ENCODE peak calls at places on chromosomes 13 and 19, in five cellular contexts. A is SW 1271, R is ELF-1, D is coronary artery, G is M059J. F is an unnamed sample.
A peak's percentile ranks its signal among the peaks of the same experiment; 100 is the strongest.

GRCh38 chr13:48593551-48593950 is 60.2 kb upstream of the CYSLTR2 start:
- DNase-seq in G (no peak), A (no peak), R (peak; percentile 13), D (no peak), F (no peak)

GRCh38 chr13:39751805-39752204 is 96.3 kb downstream of the COG6 start:
- DNase-seq in A (no peak), G (no peak), D (no peak), R (no peak), F (no peak)

GRCh38 chr19:35870798-35871197 is 2.4 kb downstream of the APLP1 start:
- DNase-seq in D (no peak), R (no peak), A (no peak), G (no peak), F (no peak)

GRCh38 chr19:1000591-1001537 is 645 bp downstream of the GRIN3B start:
- DNase-seq in R (no peak), D (no peak), A (no peak), G (no peak), F (no peak)

GRCh38 chr13:51801631-51802099 is 2.3 kb downstream of the DHRS12 start:
- DNase-seq in R (no peak), D (peak; percentile 85), G (peak; percentile 34), A (no peak), F (no peak)

GRCh38 chr19:51468545-51468920 is 9.8 kb upstream of the CEACAM18 start:
- DNase-seq in D (no peak), G (no peak), R (no peak), A (no peak), F (no peak)

GRCh38 chr19:34667349-34668076 is 9.4 kb downstream of the SCGB2B2 start:
- DNase-seq in A (no peak), R (no peak), D (no peak), G (peak; percentile 36), F (no peak)

GRCh38 chr19:7397687-7398086 is 49.0 kb downstream of the ARHGEF18 start:
- DNase-seq in A (peak; percentile 70), D (no peak), R (no peak), G (peak; percentile 99), F (no peak)

GRCh38 chr19:6721773-6722172 is 1.3 kb upstream of the C3 start:
- DNase-seq in A (no peak), R (no peak), D (no peak), G (no peak), F (no peak)

GRCh38 chr13:73870970-73871935 is 263.0 kb downstream of the KLF12 start:
- DNase-seq in A (no peak), G (peak; percentile 61), D (no peak), R (peak; percentile 26), F (peak; percentile 93)

GRCh38 chr13:111076156-111077013 is 38.7 kb upstream of the ARHGEF7 start:
- DNase-seq in D (no peak), A (no peak), G (no peak), R (no peak), F (no peak)

GRCh38 chr19:29092712-29093552 is 120.0 kb downstream of the UQCRFS1 start:
- DNase-seq in G (no peak), A (no peak), R (no peak), D (no peak), F (no peak)

GRCh38 chr19:50447750-50448149 is 15.1 kb downstream of the MYBPC2 start:
- DNase-seq in D (no peak), A (no peak), G (no peak), R (no peak), F (no peak)

GRCh38 chr13:101127741-101128353 is 288.5 kb downstream of the NALCN start:
- DNase-seq in D (no peak), A (no peak), G (peak; percentile 48), R (no peak), F (peak; percentile 21)

GRCh38 chr13:26509491-26509890 is 48.0 kb upstream of the WASF3 start:
- DNase-seq in A (no peak), D (no peak), R (no peak), G (no peak), F (no peak)

GRCh38 chr13:39501711-39502324 is 101.2 kb downstream of the LHFPL6 start:
- DNase-seq in D (no peak), A (no peak), R (peak; percentile 90), G (peak; percentile 49), F (no peak)

GRCh38 chr19:55703790-55704215 is 28.8 kb downstream of the EPN1 start:
- DNase-seq in G (no peak), A (no peak), R (peak; percentile 87), D (no peak), F (no peak)

F was measured in stromal cell of bone marrow.